ENCODE peak calls at places on chromosomes 6 and 20, in seven cellular contexts. F is PC-3, H is osteoblast, S is astrocyte, I is GM23248, T is upper lobe of right lung, W is heart left ventricle. P is an unnamed sample.

GRCh38 chr20:34705383-34706021 is 1.4 kb downstream of the TP53INP2 start:
- DNase-seq in F (peak; percentile 56), H (peak; percentile 93), S (no peak), I (peak; percentile 78), T (no peak), W (peak; percentile 71), P (peak; percentile 71)

GRCh38 chr6:69233195-69233524 is 563.6 kb downstream of the LMBRD1 start:
- DNase-seq in F (no peak), H (no peak), S (peak; percentile 0), I (no peak), T (no peak), W (no peak), P (no peak)

GRCh38 chr6:7631466-7631865 is 41.5 kb downstream of the SNRNP48 start:
- DNase-seq in F (no peak), H (peak; percentile 49), S (no peak), I (no peak), T (no peak), W (no peak), P (peak; percentile 40)

GRCh38 chr20:11401988-11402387 is 515.7 kb upstream of the BTBD3 start:
- DNase-seq in F (no peak), H (no peak), S (no peak), I (no peak), T (no peak), W (no peak), P (no peak)

GRCh38 chr6:150088481-150089154 is 19.7 kb upstream of the ULBP3 start:
- DNase-seq in F (no peak), H (no peak), S (no peak), I (no peak), T (no peak), W (no peak), P (no peak)

GRCh38 chr6:152378154-152378553 is 259.0 kb downstream of the SYNE1 start:
- DNase-seq in F (peak; percentile 85), H (no peak), S (peak; percentile 49), I (peak; percentile 82), T (no peak), W (no peak), P (peak; percentile 62)

GRCh38 chr6:25331085-25331685 is 52.0 kb downstream of the CARMIL1 start:
- DNase-seq in F (peak; percentile 39), H (no peak), S (no peak), I (peak; percentile 60), T (no peak), W (no peak), P (no peak)

GRCh38 chr6:163825033-163825432 is 410.5 kb downstream of the QKI start:
- DNase-seq in F (peak; percentile 44), H (no peak), S (peak; percentile 95), I (peak; percentile 6), T (no peak), W (no peak), P (no peak)

GRCh38 chr6:43992783-43993505 is 134.3 kb downstream of the MRPL14 start:
- DNase-seq in F (no peak), H (peak; percentile 34), S (no peak), I (no peak), T (peak; percentile 25), W (peak; percentile 88), P (no peak)

GRCh38 chr6:38378801-38379200 is 260.9 kb downstream of the BTBD9 start:
- DNase-seq in F (peak; percentile 64), H (no peak), S (peak; percentile 48), I (no peak), T (no peak), W (no peak), P (no peak)

GRCh38 chr20:53581444-53582311 is 12.0 kb downstream of the ZNF217 start:
- DNase-seq in F (peak; percentile 57), H (no peak), S (no peak), I (no peak), T (peak; percentile 63), W (peak; percentile 28), P (no peak)

GRCh38 chr20:44211177-44212039 is 837 bp upstream of the OSER1 start:
- DNase-seq in F (no peak), H (peak; percentile 58), S (no peak), I (peak; percentile 80), T (no peak), W (no peak), P (peak; percentile 82)

GRCh38 chr6:23735151-23735550 is 390.9 kb upstream of the NRSN1 start:
- DNase-seq in F (peak; percentile 57), H (no peak), S (no peak), I (peak; percentile 8), T (no peak), W (no peak), P (peak; percentile 57)

GRCh38 chr6:130412556-130413290 is 46.9 kb downstream of the TMEM200A start:
- DNase-seq in F (no peak), H (no peak), S (no peak), I (peak; percentile 69), T (no peak), W (no peak), P (peak; percentile 84)

GRCh38 chr6:96301023-96301422 is 220.6 kb upstream of the UFL1 start:
- DNase-seq in F (peak; percentile 2), H (no peak), S (peak; percentile 3), I (no peak), T (no peak), W (no peak), P (no peak)

DNA sequence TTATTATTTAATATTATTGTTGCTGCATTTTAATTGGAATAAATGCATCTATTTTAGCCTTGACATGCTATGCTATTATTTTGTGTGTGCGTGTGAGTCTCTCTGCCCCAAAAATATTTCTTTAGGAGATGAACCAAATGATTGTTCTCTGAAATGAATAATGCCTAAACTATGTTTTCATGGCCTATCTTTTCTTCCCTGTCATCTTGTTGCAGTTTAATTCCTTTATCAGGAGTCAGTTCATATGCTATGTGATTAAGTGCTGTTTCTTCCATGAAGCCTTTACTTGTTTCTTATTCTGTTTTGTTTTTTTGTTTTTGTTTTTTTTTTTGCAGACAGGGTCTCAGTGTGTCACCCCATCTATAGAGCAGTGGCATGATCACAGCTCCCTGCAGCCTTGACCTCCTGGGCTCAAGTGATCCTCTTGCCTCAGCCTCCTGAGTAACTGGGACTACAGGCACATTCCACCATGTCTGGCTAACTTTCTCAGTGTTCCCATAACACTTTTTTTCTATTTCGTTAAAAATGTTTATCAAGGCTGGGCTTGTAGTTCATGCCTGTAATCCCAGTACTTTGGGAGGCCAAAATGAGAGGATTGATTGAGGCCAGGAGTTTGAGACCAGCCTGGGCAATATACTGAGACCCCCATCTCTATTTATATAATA is 25.7 kb downstream of the TPX2 start:
- DNase-seq in F (no peak), H (peak; percentile 65), S (peak; percentile 75), I (peak; percentile 50), T (no peak), W (no peak), P (peak; percentile 49)
- H3K36me3 ChIP-seq in F (peaks cover 58% of the 10 kb centered on the region), H (peaks cover 23% of the 10 kb centered on the region), S (peaks cover 5% of the 10 kb centered on the region), I (no peaks in the 10 kb centered on the region), T (no peaks in the 10 kb centered on the region), W (no peaks in the 10 kb centered on the region), P (no peaks in the 10 kb centered on the region)

DNA sequence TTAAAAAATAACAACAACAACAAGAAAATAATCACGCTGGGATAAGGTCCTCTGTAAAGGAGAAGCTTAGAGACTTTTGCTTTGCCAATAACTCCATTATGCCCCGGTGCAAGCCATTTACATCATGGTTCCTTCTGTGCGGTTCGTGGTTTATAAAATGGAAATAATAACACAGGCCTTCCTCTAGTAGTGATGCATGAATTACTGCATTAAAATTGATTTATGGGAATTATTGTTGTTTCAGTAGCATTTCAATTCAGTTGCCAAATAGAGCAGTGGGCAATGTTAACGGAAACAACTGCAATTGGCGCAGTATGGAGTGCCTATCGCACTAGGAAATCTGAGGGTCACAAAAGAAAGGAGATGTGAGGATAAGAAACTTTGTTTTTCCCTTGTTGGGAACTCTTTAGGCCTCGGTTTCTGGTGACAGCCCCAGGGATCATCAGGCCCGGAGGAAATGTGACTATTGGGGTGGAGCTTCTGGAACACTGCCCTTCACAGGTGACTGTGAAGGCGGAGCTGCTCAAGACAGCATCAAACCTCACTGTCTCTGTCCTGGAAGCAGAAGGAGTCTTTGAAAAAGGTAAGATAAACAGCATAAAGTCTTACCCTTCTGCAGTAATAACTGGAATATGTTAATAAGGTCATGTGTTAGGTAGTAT is 1.1 kb downstream of the CD109 start:
- DNase-seq in F (peak; percentile 58), H (no peak), S (no peak), I (peak; percentile 36), T (no peak), W (no peak), P (no peak)
- H3K4me3 ChIP-seq in F (peak overlapping the region; percentile 84), H (peak overlapping the region; percentile 85), S (peak overlapping the region; percentile 62), I (peak overlapping the region; percentile 91), T (peak overlapping the region; percentile 60), W (peak overlapping the region; percentile 45), P (peak overlapping the region; percentile 86)

DNA sequence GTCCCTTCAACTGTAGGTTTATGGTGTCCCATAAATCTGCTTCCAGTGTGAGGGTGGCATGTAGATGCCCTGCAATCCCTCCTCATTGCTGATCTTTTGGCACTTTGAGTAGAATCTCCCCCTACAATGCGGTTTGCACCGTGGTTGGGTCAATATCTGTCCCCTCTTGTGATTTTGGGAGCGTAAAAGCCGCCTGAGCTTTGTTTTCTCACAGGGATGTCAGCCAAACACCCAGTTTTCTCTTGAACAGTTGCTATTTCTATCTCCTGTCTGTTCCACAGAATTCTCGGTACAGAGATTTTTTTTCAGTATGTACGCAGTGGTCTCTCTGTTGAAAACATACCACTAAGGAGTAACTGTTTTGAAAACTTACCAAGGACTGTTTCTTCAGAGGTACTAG is 21.8 kb downstream of the CDS2 start:
- DNase-seq in F (no peak), H (no peak), S (no peak), I (no peak), T (no peak), W (no peak), P (no peak)
- H3K4me1 ChIP-seq in F (peaks cover 17% of the 10 kb centered on the region), H (peaks cover 13% of the 10 kb centered on the region), S (peaks cover 6% of the 10 kb centered on the region), I (no peaks in the 10 kb centered on the region), T (peaks cover 59% of the 10 kb centered on the region), W (peaks cover 63% of the 10 kb centered on the region), P (peaks cover 16% of the 10 kb centered on the region)

GRCh38 chr20:62001178-62001715 is 64.4 kb downstream of the TAF4 start:
- DNase-seq in F (no peak), H (no peak), S (no peak), I (no peak), T (no peak), W (no peak), P (no peak)
- H3K36me3 ChIP-seq in F (peaks cover 50% of the 10 kb centered on the region), H (peaks cover 67% of the 10 kb centered on the region), S (peaks cover 24% of the 10 kb centered on the region), I (peaks cover 12% of the 10 kb centered on the region), T (peaks cover 95% of the 10 kb centered on the region), W (peaks cover 88% of the 10 kb centered on the region), P (peaks cover 83% of the 10 kb centered on the region)

DNA sequence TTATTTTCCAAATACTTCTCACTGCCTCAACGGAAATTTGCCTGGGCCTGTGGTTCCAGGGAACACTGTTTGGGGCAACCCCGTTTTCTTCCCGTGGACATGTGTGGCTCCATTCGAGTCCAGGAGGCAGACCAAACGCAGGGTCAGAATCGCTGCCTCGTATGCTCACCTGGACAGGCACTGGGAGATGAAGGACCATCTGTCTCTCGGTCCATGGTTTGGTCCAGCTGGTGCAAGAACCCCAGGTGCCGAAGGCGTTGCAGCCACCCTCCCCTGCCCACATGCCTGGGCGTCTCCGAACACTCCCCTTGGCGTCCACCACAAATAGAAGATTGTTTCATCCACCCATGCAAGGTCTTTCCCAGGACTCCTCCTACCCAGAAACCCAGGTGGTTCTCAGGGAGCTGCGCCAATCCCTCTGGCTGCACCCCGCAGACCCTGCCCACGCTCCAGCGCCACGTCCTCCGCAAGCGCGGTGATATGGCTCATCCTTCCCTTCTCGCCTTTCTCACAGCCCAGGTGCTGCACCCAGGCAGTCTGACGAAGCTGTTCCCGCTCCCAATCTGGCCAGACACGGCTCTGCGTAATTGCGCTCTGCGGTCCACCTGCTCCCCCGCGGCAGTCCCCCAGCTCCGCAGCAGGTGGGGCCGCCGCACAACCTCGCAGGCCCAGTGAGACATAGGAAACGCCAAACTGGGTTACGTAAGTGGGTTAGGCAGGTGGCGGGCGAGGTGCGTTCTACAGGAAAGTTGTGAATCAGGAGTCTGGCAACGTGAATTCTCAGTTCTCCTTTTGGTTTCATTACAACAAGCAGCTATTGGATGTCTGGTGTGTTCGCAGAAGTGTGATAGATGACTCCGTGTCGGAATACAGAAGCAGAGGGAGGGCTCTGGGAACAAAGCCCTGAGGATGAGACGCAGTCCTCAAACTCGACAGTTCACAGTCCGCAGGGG is 146.2 kb upstream of the ECI2 start:
- DNase-seq in F (peak; percentile 81), H (peak; percentile 77), S (peak; percentile 72), I (peak; percentile 51), T (peak; percentile 76), W (peak; percentile 45), P (peak; percentile 28)
- H3K4me3 ChIP-seq in F (peak overlapping the region; percentile 60), H (peak overlapping the region; percentile 62), S (peak overlapping the region; percentile 54), I (peak overlapping the region; percentile 64), T (peak overlapping the region; percentile 32), W (peak overlapping the region; percentile 4), P (peak overlapping the region; percentile 54)

P was measured in adipocyte.